ENCODE peak calls at places on chromosomes 7 and 10, in six cellular contexts. M is mesenchymal stem cell, P is brain microvascular endothelial cell, K is fibroblast of lung, F is body of pancreas, X is uterus. D is an unnamed sample. For H3K36me3, the result is how much of the 10 kb centered on the place peaks cover.

GRCh38 chr7:103967401-103967800 is 22.1 kb downstream of the RELN start:
- DNase-seq in K (no peak), P (no peak), M (no peak), F (no peak), X (no peak), D (no peak)

GRCh38 chr7:149733131-149733531 is 40.3 kb downstream of the ZNF467 start:
- DNase-seq in K (no peak), P (no peak), X (no peak), M (no peak), F (no peak), D (no peak)

GRCh38 chr7:70553364-70553763 is 578.6 kb upstream of the GALNT17 start:
- DNase-seq in M (no peak), X (no peak), P (no peak), K (no peak), F (peak), D (no peak)

GRCh38 chr7:39754326-39755120 is 131.2 kb downstream of the RALA start:
- DNase-seq in X (peak), M (peak), F (no peak), P (peak), K (peak), D (no peak)

GRCh38 chr10:22670796-22671195 is 43.6 kb downstream of the PIP4K2A start:
- DNase-seq in M (no peak), F (no peak), P (no peak), X (no peak), K (peak), D (no peak)

GRCh38 chr7:129771201-129771927 is 159.8 kb downstream of the NRF1 start:
- DNase-seq in M (no peak), K (no peak), X (no peak), P (no peak), F (no peak), D (no peak)

GRCh38 chr10:97407211-97407951 is 6.2 kb upstream of the RRP12 start:
- DNase-seq in K (peak), M (peak), X (peak), P (peak), F (peak), D (no peak)

GRCh38 chr7:110835209-110835608 is 255.7 kb upstream of the LRRN3 start:
- DNase-seq in X (no peak), P (no peak), M (no peak), K (no peak), F (no peak), D (no peak)

GRCh38 chr7:34471844-34472243 is 186.2 kb upstream of the NPSR1 start:
- DNase-seq in F (no peak), M (no peak), P (no peak), X (no peak), K (no peak), D (no peak)

GRCh38 chr7:87216701-87217508 is 2.6 kb downstream of the TMEM243 start:
- DNase-seq in P (no peak), K (no peak), M (no peak), X (no peak), F (no peak), D (no peak)

GRCh38 chr7:75866497-75867389 is 12.1 kb upstream of the RHBDD2 start:
- DNase-seq in F (peak), M (peak), P (peak), K (peak), X (peak), D (peak)

GRCh38 chr10:58994226-58995057 is 182.0 kb upstream of the PHYHIPL start:
- DNase-seq in K (peak), P (no peak), M (no peak), X (no peak), F (no peak), D (no peak)

GRCh38 chr10:96834121-96834520 is 2.0 kb downstream of the LCOR start:
- DNase-seq in P (no peak), X (no peak), F (no peak), M (no peak), K (peak), D (no peak)

GRCh38 chr10:90960355-90960814 is 39.5 kb upstream of the ANKRD1 start:
- DNase-seq in X (no peak), P (peak), F (no peak), K (peak), M (peak), D (no peak)

GRCh38 chr10:100828744-100829102 is 83.3 kb downstream of the PAX2 start:
- DNase-seq in F (peak), P (no peak), K (no peak), M (no peak), X (no peak), D (no peak)
- H3K4me3 ChIP-seq in F (no peak), P (no peak), K (peak), M (no peak), X (peak), D (peak)

GRCh38 chr7:102178410-102178809 is 108.3 kb upstream of the SH2B2 start:
- DNase-seq in F (no peak), X (no peak), M (no peak), K (no peak), P (no peak), D (no peak)

GRCh38 chr7:102173669-102174068 is 113.0 kb upstream of the SH2B2 start:
- DNase-seq in M (no peak), F (no peak), K (no peak), P (no peak), X (no peak), D (no peak)

GRCh38 chr7:102170417-102170970 is 116.2 kb upstream of the SH2B2 start:
- DNase-seq in F (no peak), X (no peak), K (peak), P (peak), M (peak), D (no peak)

GRCh38 chr7:102180727-102181126 is 105.9 kb upstream of the SH2B2 start:
- DNase-seq in K (no peak), F (no peak), X (no peak), M (no peak), P (no peak), D (no peak)

GRCh38 chr7:102175423-102176170 is 111.1 kb upstream of the SH2B2 start:
- DNase-seq in M (no peak), K (no peak), F (no peak), X (peak), P (no peak), D (no peak)
- H3K36me3 ChIP-seq in M (under half), K (under half), F (under half), X (under half), P (under half), D (half or more)

DNA sequence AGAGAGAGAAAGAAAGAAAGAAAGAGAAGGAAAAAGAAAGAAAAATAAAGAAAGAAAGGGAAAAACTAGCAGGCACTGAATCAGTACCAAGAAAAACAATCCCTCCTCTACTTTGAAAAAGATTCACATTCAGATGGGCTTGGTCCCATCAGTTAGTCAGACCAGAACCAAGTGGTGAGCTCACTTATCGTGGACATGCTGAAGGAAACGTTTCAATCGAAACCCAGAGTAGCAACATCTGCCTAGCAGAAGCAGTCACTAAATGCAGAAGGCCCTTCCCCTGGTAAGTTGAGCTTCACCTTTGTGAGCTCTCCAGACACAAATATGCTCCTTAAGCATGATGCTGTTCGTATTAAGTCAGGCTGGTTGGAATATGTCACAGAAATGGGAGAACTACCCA is 167.7 kb downstream of the TRIL start:
- DNase-seq in K (no peak), M (no peak), X (no peak), P (no peak), F (no peak), D (no peak)
- H3K4me3 ChIP-seq in K (no peak), M (no peak), X (no peak), P (no peak), F (no peak), D (no peak)

GRCh38 chr10:68144709-68145108 is 35.4 kb downstream of the MYPN start:
- DNase-seq in X (no peak), K (no peak), M (no peak), P (no peak), F (peak), D (no peak)

GRCh38 chr10:68151453-68151852 is 42.2 kb downstream of the MYPN start:
- DNase-seq in X (no peak), K (no peak), P (no peak), M (no peak), F (no peak), D (no peak)

GRCh38 chr10:68142761-68143160 is 33.5 kb downstream of the MYPN start:
- DNase-seq in M (no peak), K (no peak), P (no peak), X (no peak), F (no peak), D (no peak)

GRCh38 chr10:68145705-68146104 is 36.4 kb downstream of the MYPN start:
- DNase-seq in F (no peak), K (no peak), P (no peak), M (no peak), X (no peak), D (no peak)

DNA sequence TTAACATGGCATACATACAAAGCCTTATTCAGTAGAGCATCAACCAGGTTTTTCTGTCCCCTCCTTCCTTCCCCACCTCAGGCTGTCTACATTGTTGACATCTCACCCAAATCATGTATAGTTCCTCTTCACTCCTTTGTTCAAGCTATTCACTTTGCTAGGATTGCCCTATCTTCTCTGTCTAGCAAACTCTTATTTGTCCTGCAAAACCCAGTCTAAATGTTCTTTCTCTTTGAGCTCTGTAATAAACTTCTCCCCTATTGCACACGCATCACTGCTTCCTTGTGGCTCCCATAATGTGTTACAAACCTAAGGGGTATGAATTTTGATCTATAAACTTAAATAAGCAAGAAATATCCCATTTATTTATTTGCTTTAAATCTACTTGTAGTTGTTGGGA is 36.8 kb downstream of the MYPN start:
- DNase-seq in P (no peak), M (no peak), K (no peak), F (no peak), X (no peak), D (no peak)
- H3K36me3 ChIP-seq in P (under half), M (under half), K (under half), F (under half), X (under half), D (under half)

DNA sequence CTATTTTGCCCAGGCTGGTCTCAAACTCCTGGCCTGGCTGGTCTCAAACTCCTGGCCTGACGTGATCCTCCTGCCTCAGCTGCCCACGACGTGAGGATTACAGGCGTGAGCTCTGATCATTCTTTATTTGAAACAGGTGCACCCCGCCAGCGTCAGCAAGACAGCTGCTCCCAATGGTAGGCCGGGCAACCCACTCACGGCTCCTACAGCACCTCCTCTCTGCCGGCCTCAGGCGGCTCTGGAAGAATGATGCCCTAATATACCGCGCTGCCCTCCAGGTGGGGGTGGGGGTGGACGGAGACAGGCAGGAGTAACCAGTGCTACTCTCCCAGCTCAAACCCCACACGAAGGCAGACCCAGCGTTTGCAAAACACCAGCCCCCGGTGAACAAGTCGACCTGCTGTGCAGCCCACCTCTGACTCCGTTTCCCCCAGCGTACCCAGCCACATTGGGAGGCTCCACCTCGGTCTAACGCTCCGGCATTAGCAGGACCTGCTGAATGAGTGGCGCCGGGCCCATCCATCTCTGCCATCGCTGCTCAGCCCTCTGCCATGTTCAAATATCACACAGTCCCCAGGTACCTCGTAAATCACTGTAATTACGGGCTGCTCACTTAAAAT is 148.6 kb downstream of the ELFN1 start:
- DNase-seq in K (no peak), X (no peak), P (no peak), F (no peak), M (no peak), D (no peak)
- H3K4me3 ChIP-seq in K (no peak), X (no peak), P (no peak), F (no peak), M (no peak), D (no peak)